ENCODE peak calls at places on chromosome 9, in eight cellular contexts. One of them, this sample, is unnamed.

GRCh38 chr9:95268681-95269080 is 48.8 kb downstream of the FANCC start:
- DNase-seq in NCI-H1417: peak; percentile 63
- DNase-seq in spleen: no peak
- DNase-seq in H7: peak; percentile 51
- DNase-seq in activated T-cell treated with anti-CD3 and anti-CD28 coated beads, Interleukin-2, amount 50 U/mL, for 4 hours: no peak
- DNase-seq in GM20000: no peak
- DNase-seq in fibroblast of the conjunctiva: peak; percentile 17
- DNase-seq in HEK293T: peak; percentile 40
- DNase-seq in this sample: no peak

GRCh38 chr9:70079364-70080103 is 35.9 kb downstream of the MAMDC2 start:
- DNase-seq in NCI-H1417: peak; percentile 82
- DNase-seq in spleen: no peak
- DNase-seq in H7: no peak
- DNase-seq in activated T-cell treated with anti-CD3 and anti-CD28 coated beads, Interleukin-2, amount 50 U/mL, for 4 hours: no peak
- DNase-seq in GM20000: no peak
- DNase-seq in fibroblast of the conjunctiva: no peak
- DNase-seq in HEK293T: no peak
- DNase-seq in this sample: no peak

GRCh38 chr9:89806371-89807100 is 201.7 kb downstream of the GADD45G start:
- DNase-seq in NCI-H1417: no peak
- DNase-seq in spleen: no peak
- DNase-seq in H7: no peak
- DNase-seq in activated T-cell treated with anti-CD3 and anti-CD28 coated beads, Interleukin-2, amount 50 U/mL, for 4 hours: no peak
- DNase-seq in GM20000: no peak
- DNase-seq in fibroblast of the conjunctiva: no peak
- DNase-seq in HEK293T: no peak
- DNase-seq in this sample: no peak

GRCh38 chr9:113708821-113709713 is 167.0 kb upstream of the ZNF618 start:
- DNase-seq in NCI-H1417: no peak
- DNase-seq in spleen: no peak
- DNase-seq in H7: no peak
- DNase-seq in activated T-cell treated with anti-CD3 and anti-CD28 coated beads, Interleukin-2, amount 50 U/mL, for 4 hours: no peak
- DNase-seq in GM20000: no peak
- DNase-seq in fibroblast of the conjunctiva: no peak
- DNase-seq in HEK293T: no peak
- DNase-seq in this sample: no peak

GRCh38 chr9:136854113-136854841 is 2.1 kb downstream of the MAMDC4 start:
- DNase-seq in NCI-H1417: no peak
- DNase-seq in spleen: peak; percentile 78
- DNase-seq in H7: no peak
- DNase-seq in activated T-cell treated with anti-CD3 and anti-CD28 coated beads, Interleukin-2, amount 50 U/mL, for 4 hours: no peak
- DNase-seq in GM20000: no peak
- DNase-seq in fibroblast of the conjunctiva: no peak
- DNase-seq in HEK293T: no peak
- DNase-seq in this sample: no peak

GRCh38 chr9:105330201-105330600 is 85.8 kb downstream of the SLC44A1 start:
- DNase-seq in NCI-H1417: no peak
- DNase-seq in spleen: no peak
- DNase-seq in H7: no peak
- DNase-seq in activated T-cell treated with anti-CD3 and anti-CD28 coated beads, Interleukin-2, amount 50 U/mL, for 4 hours: no peak
- DNase-seq in GM20000: no peak
- DNase-seq in fibroblast of the conjunctiva: peak; percentile 16
- DNase-seq in HEK293T: no peak
- DNase-seq in this sample: no peak

GRCh38 chr9:125904155-125904841 is 157.1 kb downstream of the PBX3 start:
- DNase-seq in NCI-H1417: peak; percentile 85
- DNase-seq in spleen: no peak
- DNase-seq in H7: no peak
- DNase-seq in activated T-cell treated with anti-CD3 and anti-CD28 coated beads, Interleukin-2, amount 50 U/mL, for 4 hours: no peak
- DNase-seq in GM20000: no peak
- DNase-seq in fibroblast of the conjunctiva: no peak
- DNase-seq in HEK293T: peak; percentile 29
- DNase-seq in this sample: no peak

GRCh38 chr9:136587145-136587943 is 41.5 kb upstream of the NOTCH1 start:
- DNase-seq in NCI-H1417: no peak
- DNase-seq in spleen: peak; percentile 87
- DNase-seq in H7: peak; percentile 92
- DNase-seq in activated T-cell treated with anti-CD3 and anti-CD28 coated beads, Interleukin-2, amount 50 U/mL, for 4 hours: no peak
- DNase-seq in GM20000: no peak
- DNase-seq in fibroblast of the conjunctiva: peak; percentile 43
- DNase-seq in HEK293T: no peak
- DNase-seq in this sample: peak; percentile 92

GRCh38 chr9:20490246-20490834 is 132.0 kb downstream of the MLLT3 start:
- DNase-seq in NCI-H1417: no peak
- DNase-seq in spleen: no peak
- DNase-seq in H7: no peak
- DNase-seq in activated T-cell treated with anti-CD3 and anti-CD28 coated beads, Interleukin-2, amount 50 U/mL, for 4 hours: no peak
- DNase-seq in GM20000: peak; percentile 13
- DNase-seq in fibroblast of the conjunctiva: no peak
- DNase-seq in HEK293T: no peak
- DNase-seq in this sample: no peak

GRCh38 chr9:81578606-81579005 is 110.7 kb downstream of the TLE1 start:
- DNase-seq in NCI-H1417: no peak
- DNase-seq in spleen: no peak
- DNase-seq in H7: no peak
- DNase-seq in activated T-cell treated with anti-CD3 and anti-CD28 coated beads, Interleukin-2, amount 50 U/mL, for 4 hours: no peak
- DNase-seq in GM20000: no peak
- DNase-seq in fibroblast of the conjunctiva: no peak
- DNase-seq in HEK293T: no peak
- DNase-seq in this sample: no peak

GRCh38 chr9:136605966-136606365 is 56.8 kb upstream of the EGFL7 start:
- DNase-seq in NCI-H1417: no peak
- DNase-seq in spleen: no peak
- DNase-seq in H7: no peak
- DNase-seq in activated T-cell treated with anti-CD3 and anti-CD28 coated beads, Interleukin-2, amount 50 U/mL, for 4 hours: no peak
- DNase-seq in GM20000: no peak
- DNase-seq in fibroblast of the conjunctiva: no peak
- DNase-seq in HEK293T: no peak
- DNase-seq in this sample: no peak